ENCODE peak calls at places on chromosome 20, in six cellular contexts. C, A, S, I, V and M are unnamed samples.

GRCh38 chr20:3800256-3800877 is 4.3 kb downstream of the CDC25B start:
- DNase-seq in C (no peak), A (no peak), S (no peak), I (no peak), V (no peak), M (no peak)

GRCh38 chr20:3162080-3162611 is 2.5 kb upstream of the FASTKD5 start:
- DNase-seq in C (peak), A (no peak), S (no peak), I (no peak), V (peak), M (no peak)

GRCh38 chr20:33277471-33278441 is 5.3 kb upstream of the BPIFB1 start:
- DNase-seq in C (no peak), A (no peak), S (no peak), I (no peak), V (no peak), M (no peak)

GRCh38 chr20:32678948-32679347 is 5.2 kb upstream of the C20orf203 start:
- DNase-seq in C (no peak), A (no peak), S (no peak), I (no peak), V (peak), M (no peak)

GRCh38 chr20:35315199-35316020 is 23.2 kb upstream of the FAM83C start:
- DNase-seq in C (peak), A (no peak), S (no peak), I (no peak), V (no peak), M (no peak)

GRCh38 chr20:13525225-13525940 is 113.3 kb downstream of the TASP1 start:
- DNase-seq in C (peak), A (no peak), S (no peak), I (no peak), V (no peak), M (no peak)

GRCh38 chr20:25019381-25020155 is 27.0 kb upstream of the APMAP start:
- DNase-seq in C (no peak), A (no peak), S (peak), I (no peak), V (no peak), M (peak)

GRCh38 chr20:32368930-32369329 is 10.8 kb downstream of the ASXL1 start:
- DNase-seq in C (peak), A (no peak), S (no peak), I (no peak), V (no peak), M (no peak)

GRCh38 chr20:43899274-43899878 is 15.3 kb upstream of the TOX2 start:
- DNase-seq in C (no peak), A (no peak), S (no peak), I (no peak), V (no peak), M (no peak)

GRCh38 chr20:330233-331149 is 5.1 kb downstream of the SOX12 start:
- DNase-seq in C (peak), A (peak), S (peak), I (peak), V (peak), M (no peak)

GRCh38 chr20:24770628-24771556 is 178.2 kb upstream of the CST7 start:
- DNase-seq in C (no peak), A (no peak), S (no peak), I (no peak), V (no peak), M (peak)

GRCh38 chr20:45359069-45359405 is 3.9 kb upstream of the SYS1 start:
- DNase-seq in C (no peak), A (no peak), S (no peak), I (no peak), V (no peak), M (no peak)

GRCh38 chr20:19726126-19726525 is 31.9 kb upstream of the RIN2 start:
- DNase-seq in C (peak), A (no peak), S (no peak), I (no peak), V (no peak), M (no peak)

GRCh38 chr20:37849169-37849568 is 53.8 kb upstream of the VSTM2L start:
- DNase-seq in C (no peak), A (no peak), S (no peak), I (no peak), V (no peak), M (no peak)

GRCh38 chr20:25059866-25060465 is 2.0 kb upstream of the ACSS1 start:
- DNase-seq in C (no peak), A (no peak), S (peak), I (no peak), V (no peak), M (peak)

GRCh38 chr20:17875106-17875980 is 93.3 kb downstream of the SNX5 start:
- DNase-seq in C (peak), A (no peak), S (peak), I (no peak), V (no peak), M (peak)

GRCh38 chr20:21554376-21554890 is 40.6 kb upstream of the NKX2-2 start:
- DNase-seq in C (no peak), A (no peak), S (no peak), I (no peak), V (no peak), M (no peak)

GRCh38 chr20:44586986-44587980 is 4.9 kb downstream of the PKIG start:
- DNase-seq in C (no peak), A (no peak), S (no peak), I (no peak), V (no peak), M (no peak)

GRCh38 chr20:64268180-64268579 is 12.6 kb downstream of the PCMTD2 start:
- DNase-seq in C (no peak), A (no peak), S (no peak), I (no peak), V (no peak), M (no peak)

GRCh38 chr20:7940341-7940740 is at the start of gene HAO1:
- DNase-seq in C (no peak), A (no peak), S (no peak), I (no peak), V (no peak), M (no peak)

GRCh38 chr20:38267251-38267650 is 6.7 kb upstream of the KIAA1755 start:
- DNase-seq in C (peak), A (no peak), S (no peak), I (no peak), V (no peak), M (no peak)

GRCh38 chr20:45373353-45374100 is 4.6 kb downstream of the TP53TG5 start:
- DNase-seq in C (peak), A (peak), S (peak), I (peak), V (peak), M (peak)

GRCh38 chr20:44423480-44423879 is 52.2 kb upstream of the TTPAL start:
- DNase-seq in C (no peak), A (no peak), S (no peak), I (no peak), V (no peak), M (no peak)

GRCh38 chr20:44861547-44862006 is 23.9 kb upstream of the YWHAB start:
- DNase-seq in C (peak), A (no peak), S (peak), I (no peak), V (no peak), M (no peak)

GRCh38 chr20:53865905-53866786 is 204.2 kb downstream of the BCAS1 start:
- DNase-seq in C (peak), A (no peak), S (no peak), I (no peak), V (no peak), M (peak)

GRCh38 chr20:3794701-3795420 is 1.2 kb upstream of the CDC25B start:
- DNase-seq in C (no peak), A (no peak), S (peak), I (no peak), V (no peak), M (no peak)

GRCh38 chr20:59825944-59826759 is 107.3 kb downstream of the SYCP2 start:
- DNase-seq in C (peak), A (no peak), S (peak), I (no peak), V (peak), M (peak)

GRCh38 chr20:58645277-58645968 is 5.7 kb upstream of the STX16 start:
- DNase-seq in C (peak), A (no peak), S (no peak), I (no peak), V (no peak), M (no peak)

GRCh38 chr20:57392512-57393271 is 1.5 kb downstream of the RBM38 start:
- DNase-seq in C (no peak), A (peak), S (peak), I (peak), V (no peak), M (peak)

GRCh38 chr20:56503911-56504310 is 20.6 kb upstream of the FAM209A start:
- DNase-seq in C (no peak), A (no peak), S (no peak), I (no peak), V (no peak), M (no peak)

GRCh38 chr20:46134716-46135115 is 16.6 kb downstream of the CD40 start:
- DNase-seq in C (no peak), A (no peak), S (peak), I (no peak), V (no peak), M (no peak)